ENCODE peak calls at places on chromosomes 7 and 10, in eight cellular contexts. Z is neural progenitor cell; S is GM23248; I is suprapubic skin; C is CD8-positive, alpha-beta memory T cell; W is OCI-LY7; H is CD4-positive, alpha-beta memory T cell; B is sigmoid colon. A is an unnamed sample.

GRCh38 chr7:151439855-151440798 is at the start of gene CRYGN:
- DNase-seq in Z (peak; percentile 83), S (peak; percentile 23), I (peak; percentile 69), C (peak; percentile 46), W (no peak), H (no peak), B (peak; percentile 69), A (no peak)

GRCh38 chr7:146510088-146510680 is 393.6 kb downstream of the CNTNAP2 start:
- DNase-seq in Z (peak; percentile 4), S (no peak), I (no peak), C (no peak), W (peak; percentile 58), H (no peak), B (no peak), A (peak; percentile 1)

GRCh38 chr10:71629131-71629530 is 90.4 kb downstream of the C10orf105 start:
- DNase-seq in Z (peak; percentile 52), S (no peak), I (no peak), C (no peak), W (no peak), H (no peak), B (no peak), A (no peak)

GRCh38 chr10:89327803-89328441 is at the start of gene IFIT3:
- DNase-seq in Z (no peak), S (peak; percentile 92), I (peak; percentile 80), C (peak; percentile 31), W (no peak), H (no peak), B (peak; percentile 85), A (no peak)

GRCh38 chr7:133771778-133772421 is 355.2 kb upstream of the LRGUK start:
- DNase-seq in Z (no peak), S (no peak), I (no peak), C (no peak), W (no peak), H (no peak), B (no peak), A (no peak)

GRCh38 chr7:7868245-7868899 is 100.2 kb upstream of the GLCCI1 start:
- DNase-seq in Z (no peak), S (no peak), I (no peak), C (no peak), W (peak; percentile 47), H (no peak), B (peak; percentile 65), A (no peak)

GRCh38 chr7:94129443-94130140 is 125.4 kb upstream of the BET1 start:
- DNase-seq in Z (no peak), S (peak; percentile 49), I (no peak), C (no peak), W (no peak), H (no peak), B (no peak), A (no peak)

GRCh38 chr7:42012786-42013360 is 224.1 kb downstream of the GLI3 start:
- DNase-seq in Z (no peak), S (no peak), I (no peak), C (no peak), W (no peak), H (no peak), B (no peak), A (no peak)

GRCh38 chr7:28205505-28205904 is 24.9 kb upstream of the JAZF1 start:
- DNase-seq in Z (no peak), S (no peak), I (no peak), C (no peak), W (no peak), H (no peak), B (no peak), A (no peak)

GRCh38 chr7:137937202-137937560 is 64.7 kb downstream of the CREB3L2 start:
- DNase-seq in Z (no peak), S (peak; percentile 86), I (no peak), C (no peak), W (no peak), H (no peak), B (no peak), A (no peak)

GRCh38 chr10:100890141-100890695 is 22.5 kb upstream of the SLF2 start:
- DNase-seq in Z (no peak), S (no peak), I (no peak), C (no peak), W (no peak), H (no peak), B (no peak), A (no peak)

GRCh38 chr10:110504111-110504735 is 6.5 kb downstream of the DUSP5 start:
- DNase-seq in Z (no peak), S (peak; percentile 88), I (peak; percentile 64), C (peak; percentile 30), W (no peak), H (peak; percentile 84), B (peak; percentile 75), A (peak; percentile 23)

GRCh38 chr10:17227367-17228080 is 517 bp upstream of the VIM start:
- DNase-seq in Z (no peak), S (peak; percentile 70), I (no peak), C (peak; percentile 72), W (peak; percentile 24), H (peak; percentile 56), B (no peak), A (peak; percentile 74)

GRCh38 chr7:4836206-4836661 is 25.6 kb downstream of the PAPOLB start:
- DNase-seq in Z (no peak), S (no peak), I (no peak), C (no peak), W (no peak), H (no peak), B (peak; percentile 55), A (no peak)

GRCh38 chr7:55250313-55250712 is 114.8 kb upstream of the LANCL2 start:
- DNase-seq in Z (peak; percentile 66), S (peak; percentile 42), I (peak; percentile 40), C (no peak), W (no peak), H (no peak), B (no peak), A (no peak)

GRCh38 chr7:13874783-13875182 is 114.7 kb downstream of the ETV1 start:
- DNase-seq in Z (no peak), S (peak; percentile 69), I (no peak), C (no peak), W (no peak), H (no peak), B (no peak), A (no peak)

GRCh38 chr10:31262672-31263071 is 56.3 kb upstream of the ZEB1 start:
- DNase-seq in Z (no peak), S (peak; percentile 51), I (no peak), C (no peak), W (no peak), H (no peak), B (peak; percentile 65), A (no peak)

GRCh38 chr7:37815969-37816371 is 32.4 kb upstream of the NME8 start:
- DNase-seq in Z (no peak), S (no peak), I (no peak), C (no peak), W (no peak), H (no peak), B (no peak), A (no peak)
- H3K9me3 ChIP-seq in Z (peaks cover 6% of the 10 kb centered on the region), S (no peaks in the 10 kb centered on the region), I (no peaks in the 10 kb centered on the region), C (no peaks in the 10 kb centered on the region), W (no peaks in the 10 kb centered on the region), H (no peaks in the 10 kb centered on the region), B (no peaks in the 10 kb centered on the region), A (no peaks in the 10 kb centered on the region)

DNA sequence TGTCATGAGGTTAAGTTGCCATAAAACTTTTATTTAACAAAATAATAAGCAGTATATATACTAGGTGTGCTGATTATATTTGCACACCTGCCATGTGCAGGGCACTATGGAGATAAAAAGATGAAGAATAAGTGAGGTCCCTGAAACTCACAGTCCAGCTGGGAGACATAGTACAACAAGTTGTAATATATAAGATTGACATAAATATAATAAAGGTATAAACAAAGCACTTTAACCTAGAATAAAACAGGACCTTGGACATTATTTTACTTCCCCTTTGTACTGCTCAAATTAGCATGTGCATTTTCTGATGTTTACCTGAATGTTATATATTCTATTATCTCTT is 6.2 kb downstream of the STK17A start:
- DNase-seq in Z (no peak), S (no peak), I (no peak), C (no peak), W (no peak), H (no peak), B (no peak), A (no peak)
- H3K4me1 ChIP-seq in Z (peaks cover 8% of the 10 kb centered on the region), S (peaks cover 74% of the 10 kb centered on the region), I (peaks cover 35% of the 10 kb centered on the region), C (peaks cover 66% of the 10 kb centered on the region), W (peaks cover 83% of the 10 kb centered on the region), H (peaks cover 76% of the 10 kb centered on the region), B (no peaks in the 10 kb centered on the region), A (peaks cover 89% of the 10 kb centered on the region)

GRCh38 chr10:33196377-33196706 is 138.1 kb downstream of the NRP1 start:
- DNase-seq in Z (no peak), S (no peak), I (no peak), C (no peak), W (no peak), H (no peak), B (no peak), A (no peak)
- H3K36me3 ChIP-seq in Z (no peaks in the 10 kb centered on the region), S (peaks cover 41% of the 10 kb centered on the region), I (peaks cover 8% of the 10 kb centered on the region), C (no peaks in the 10 kb centered on the region), W (no peaks in the 10 kb centered on the region), H (no peaks in the 10 kb centered on the region), B (peaks cover 11% of the 10 kb centered on the region), A (no peaks in the 10 kb centered on the region)

GRCh38 chr7:64880322-64881297 is 22.5 kb upstream of the ZNF273 start:
- DNase-seq in Z (no peak), S (no peak), I (peak; percentile 65), C (no peak), W (no peak), H (no peak), B (peak; percentile 38), A (no peak)

GRCh38 chr7:64883113-64883905 is 19.8 kb upstream of the ZNF273 start:
- DNase-seq in Z (no peak), S (peak; percentile 33), I (peak; percentile 70), C (no peak), W (no peak), H (no peak), B (peak; percentile 58), A (no peak)

GRCh38 chr7:64879800-64880199 is 23.3 kb upstream of the ZNF273 start:
- DNase-seq in Z (no peak), S (no peak), I (peak; percentile 73), C (no peak), W (no peak), H (no peak), B (peak; percentile 48), A (no peak)

GRCh38 chr7:64882341-64883112 is 20.5 kb upstream of the ZNF273 start:
- DNase-seq in Z (no peak), S (peak; percentile 90), I (peak; percentile 76), C (no peak), W (no peak), H (no peak), B (peak; percentile 86), A (no peak)

DNA sequence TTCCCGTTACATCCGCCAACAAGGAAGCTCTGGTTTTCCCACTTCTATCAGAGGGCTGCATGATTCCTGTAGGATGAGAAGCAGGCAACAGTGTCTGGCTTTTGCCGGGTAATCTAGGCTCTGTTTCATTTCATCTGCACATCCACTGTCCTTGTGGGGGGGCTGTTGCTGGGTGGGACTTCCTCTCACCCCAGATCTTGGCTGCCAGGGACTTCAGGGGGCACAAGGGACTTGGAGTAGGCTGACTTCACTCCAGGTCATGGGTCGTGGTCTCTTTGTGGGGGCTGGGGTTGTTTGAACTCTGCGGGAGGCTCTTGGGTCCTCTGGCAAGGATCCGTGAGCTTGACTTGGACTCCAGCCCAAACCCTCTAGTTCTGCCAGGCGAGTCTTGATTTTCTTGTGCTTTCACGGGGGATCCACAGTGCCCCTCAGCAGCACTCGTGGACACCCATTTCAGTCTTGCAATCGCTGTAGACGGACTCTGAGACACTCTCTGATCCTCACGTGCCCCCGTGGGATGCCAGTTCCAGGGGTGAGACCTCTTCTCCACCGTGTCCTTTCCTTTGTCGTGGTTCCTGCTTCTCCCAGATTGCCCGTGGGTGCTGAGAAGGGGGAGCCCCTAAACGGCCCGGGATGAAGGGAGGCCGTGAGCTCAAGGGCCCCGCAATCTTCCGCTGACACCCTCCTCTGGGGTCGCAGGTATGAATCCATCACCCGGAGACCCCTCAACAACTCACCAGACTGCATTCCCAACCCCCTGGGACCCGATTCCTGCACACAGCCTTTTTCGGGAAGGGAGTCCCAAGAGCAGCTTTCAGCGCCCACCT is 21.4 kb upstream of the ZNF273 start:
- DNase-seq in Z (no peak), S (no peak), I (peak; percentile 65), C (no peak), W (no peak), H (no peak), B (peak; percentile 60), A (no peak)
- H3K9me3 ChIP-seq in Z (no peaks in the 10 kb centered on the region), S (no peaks in the 10 kb centered on the region), I (no peaks in the 10 kb centered on the region), C (no peaks in the 10 kb centered on the region), W (no peaks in the 10 kb centered on the region), H (no peaks in the 10 kb centered on the region), B (no peaks in the 10 kb centered on the region), A (no peaks in the 10 kb centered on the region)